ENCODE peak calls at places on chromosomes 4 and X, in six cellular contexts. F is IMR-90; L is left kidney; K is upper lobe of right lung; Z is effector memory CD4-positive, alpha-beta T cell; E is H4. H is an unnamed sample.

GRCh38 chrX:152895121-152895520 is 2.7 kb upstream of the ZNF185 start:
- DNase-seq in L (no peak), F (no peak), Z (no peak), K (no peak), E (no peak), H (no peak)

GRCh38 chr4:109803924-109804571 is 2.2 kb upstream of the CFI start:
- DNase-seq in Z (no peak), F (peak), L (peak), K (no peak), E (peak), H (peak)

GRCh38 chr4:90970021-90970420 is 842.8 kb downstream of the CCSER1 start:
- DNase-seq in L (no peak), Z (no peak), K (no peak), F (no peak), E (no peak), H (no peak)

GRCh38 chrX:110315541-110315940 is 2.3 kb downstream of the AMMECR1 start:
- DNase-seq in L (no peak), F (no peak), K (no peak), Z (no peak), E (no peak), H (no peak)

GRCh38 chrX:6021316-6022091 is 207.2 kb downstream of the NLGN4X start:
- DNase-seq in F (peak), K (no peak), E (peak), Z (no peak), L (peak), H (peak)

GRCh38 chr4:108140328-108140727 is 28.4 kb downstream of the LEF1 start:
- DNase-seq in K (no peak), L (no peak), Z (no peak), F (no peak), E (no peak), H (no peak)

GRCh38 chr4:154366956-154367355 is 124.6 kb downstream of the DCHS2 start:
- DNase-seq in L (no peak), F (no peak), E (no peak), K (no peak), Z (no peak), H (peak)

GRCh38 chr4:4875147-4875546 is 15.7 kb downstream of the MSX1 start:
- DNase-seq in F (no peak), K (no peak), Z (no peak), E (no peak), L (peak), H (no peak)

GRCh38 chrX:134548257-134548732 is 88.3 kb downstream of the HPRT1 start:
- DNase-seq in E (no peak), L (peak), K (no peak), Z (no peak), F (no peak), H (peak)

GRCh38 chrX:7272301-7272700 is 124.3 kb upstream of the PUDP start:
- DNase-seq in K (no peak), F (no peak), L (no peak), E (no peak), Z (no peak), H (no peak)

GRCh38 chr4:95102391-95102790 is 344.6 kb downstream of the BMPR1B start:
- DNase-seq in Z (no peak), L (no peak), F (no peak), K (no peak), E (no peak), H (no peak)

GRCh38 chrX:16445166-16445752 is 204.7 kb upstream of the S100G start:
- DNase-seq in E (peak), L (peak), F (peak), K (no peak), Z (peak), H (peak)

GRCh38 chr4:6932475-6932874 is 22.8 kb downstream of the TBC1D14 start:
- DNase-seq in E (no peak), L (no peak), Z (no peak), K (no peak), F (no peak), H (no peak)

GRCh38 chr4:107153228-107153627 is 117.1 kb upstream of the DKK2 start:
- DNase-seq in F (no peak), Z (no peak), K (no peak), L (peak), E (peak), H (peak)

GRCh38 chr4:39706334-39706733 is 8.4 kb downstream of the UBE2K start:
- DNase-seq in L (no peak), Z (no peak), E (peak), K (no peak), F (peak), H (no peak)

GRCh38 chr4:75708218-75708691 is 16.1 kb upstream of the USO1 start:
- DNase-seq in K (no peak), E (no peak), Z (no peak), L (peak), F (no peak), H (peak)

GRCh38 chr4:169283114-169283509 is 12.4 kb upstream of the SH3RF1 start:
- DNase-seq in L (no peak), E (no peak), K (no peak), Z (no peak), F (peak), H (no peak)

GRCh38 chr4:100106982-100107381 is 83.3 kb downstream of the DDIT4L start:
- DNase-seq in E (no peak), F (no peak), Z (no peak), L (no peak), K (no peak), H (no peak)

GRCh38 chr4:5757536-5757935 is 46.5 kb downstream of the EVC start:
- DNase-seq in Z (no peak), E (no peak), K (no peak), L (no peak), F (no peak), H (no peak)

GRCh38 chrX:40145001-40145631 is 47.4 kb upstream of the BCOR start:
- DNase-seq in L (peak), Z (no peak), K (peak), F (no peak), E (no peak), H (peak)

GRCh38 chr4:41509411-41510008 is 28.4 kb upstream of the LIMCH1 start:
- DNase-seq in Z (no peak), F (no peak), E (peak), K (no peak), L (no peak), H (no peak)

GRCh38 chrX:155985208-155985607 is 12.3 kb upstream of the IL9R start:
- DNase-seq in E (no peak), Z (no peak), L (no peak), K (no peak), F (no peak), H (no peak)

GRCh38 chr4:136241221-136241986 is 1290.9 kb downstream of the PCDH18 start:
- DNase-seq in Z (no peak), E (peak), L (no peak), F (no peak), K (no peak), H (no peak)

GRCh38 chr4:173929921-173930320 is 353.5 kb downstream of the FBXO8 start:
- DNase-seq in K (no peak), E (no peak), F (no peak), L (no peak), Z (no peak), H (no peak)

GRCh38 chrX:132883358-132883908 is 75.0 kb downstream of the HS6ST2 start:
- DNase-seq in Z (no peak), E (no peak), F (no peak), K (no peak), L (no peak), H (no peak)

GRCh38 chrX:147920161-147920666 is 8.5 kb downstream of the FMR1 start:
- DNase-seq in E (no peak), Z (no peak), F (no peak), K (no peak), L (no peak), H (peak)